ENCODE peak calls at places on chromosomes 6 and 20, in five cellular contexts. C is T-helper 2 cell, V is EH, F is astrocyte, B is AG08396. S is an unnamed sample.

GRCh38 chr6:7296602-7297001 is 16.4 kb downstream of the SSR1 start:
- DNase-seq in C (no peak), V (no peak), F (no peak), B (no peak), S (no peak)

GRCh38 chr6:21886601-21887091 is 293.1 kb downstream of the SOX4 start:
- DNase-seq in C (no peak), V (peak), F (peak), B (no peak), S (no peak)

GRCh38 chr6:3366596-3367413 is 90.0 kb downstream of the SLC22A23 start:
- DNase-seq in C (no peak), V (no peak), F (no peak), B (no peak), S (no peak)

GRCh38 chr6:38498085-38498484 is 141.6 kb downstream of the BTBD9 start:
- DNase-seq in C (no peak), V (peak), F (no peak), B (no peak), S (no peak)

GRCh38 chr6:33426590-33427563 is 7.0 kb downstream of the SYNGAP1 start:
- DNase-seq in C (no peak), V (no peak), F (no peak), B (peak), S (no peak)

GRCh38 chr6:16543491-16543890 is 217.8 kb downstream of the ATXN1 start:
- DNase-seq in C (no peak), V (peak), F (no peak), B (no peak), S (no peak)

GRCh38 chr20:8464368-8464767 is 332.3 kb downstream of the PLCB1 start:
- DNase-seq in C (no peak), V (peak), F (peak), B (no peak), S (no peak)

GRCh38 chr6:125952764-125953501 is 3.6 kb upstream of the HINT3 start:
- DNase-seq in C (no peak), V (peak), F (no peak), B (peak), S (no peak)

GRCh38 chr6:111427341-111428116 is 55.5 kb downstream of the REV3L start:
- DNase-seq in C (no peak), V (peak), F (peak), B (peak), S (no peak)

GRCh38 chr6:133774356-133774755 is 114.6 kb upstream of the TCF21 start:
- DNase-seq in C (no peak), V (peak), F (peak), B (peak), S (no peak)

GRCh38 chr20:15278041-15278440 is 940.6 kb upstream of the FLRT3 start:
- DNase-seq in C (no peak), V (no peak), F (no peak), B (no peak), S (no peak)

GRCh38 chr6:168181776-168182765 is 103.1 kb upstream of the FRMD1 start:
- DNase-seq in C (no peak), V (no peak), F (no peak), B (no peak), S (no peak)

GRCh38 chr6:70162972-70163371 is 139.9 kb downstream of the COL9A1 start:
- DNase-seq in C (no peak), V (no peak), F (no peak), B (no peak), S (no peak)

GRCh38 chr6:138421608-138422007 is 17.6 kb downstream of the HEBP2 start:
- DNase-seq in C (no peak), V (no peak), F (no peak), B (no peak), S (no peak)

GRCh38 chr6:123550052-123550617 is 86.6 kb downstream of the TRDN start:
- DNase-seq in C (no peak), V (no peak), F (no peak), B (no peak), S (no peak)

GRCh38 chr6:134674562-134674961 is 275.3 kb downstream of the ALDH8A1 start:
- DNase-seq in C (no peak), V (no peak), F (no peak), B (no peak), S (no peak)

GRCh38 chr6:15864033-15864707 is 201.3 kb upstream of the DTNBP1 start:
- DNase-seq in C (no peak), V (no peak), F (no peak), B (no peak), S (no peak)

GRCh38 chr20:776165-776564 is 7.9 kb upstream of the SLC52A3 start:
- DNase-seq in C (no peak), V (no peak), F (no peak), B (no peak), S (no peak)

GRCh38 chr6:168968228-168968627 is 285.4 kb downstream of the THBS2 start:
- DNase-seq in C (no peak), V (peak), F (peak), B (peak), S (no peak)

GRCh38 chr20:51926670-51927305 is 124.5 kb upstream of the SALL4 start:
- DNase-seq in C (no peak), V (no peak), F (peak), B (no peak), S (no peak)

GRCh38 chr6:157885211-157885788 is 62.3 kb downstream of the SNX9 start:
- DNase-seq in C (no peak), V (no peak), F (no peak), B (no peak), S (peak)

GRCh38 chr20:62977613-62978558 is 25.4 kb downstream of the SLC17A9 start:
- DNase-seq in C (peak), V (no peak), F (no peak), B (no peak), S (peak)

GRCh38 chr6:52243282-52243893 is 912 bp downstream of the IL17F start:
- DNase-seq in C (no peak), V (no peak), F (no peak), B (no peak), S (no peak)

GRCh38 chr6:1325471-1326309 is 13.8 kb downstream of the FOXQ1 start:
- DNase-seq in C (no peak), V (peak), F (peak), B (peak), S (no peak)

GRCh38 chr6:38476141-38476540 is 163.6 kb downstream of the BTBD9 start:
- DNase-seq in C (no peak), V (no peak), F (no peak), B (no peak), S (no peak)

GRCh38 chr6:74851598-74851997 is 354.3 kb downstream of the COL12A1 start:
- DNase-seq in C (no peak), V (peak), F (peak), B (peak), S (no peak)

GRCh38 chr6:6614096-6614964 is 25.8 kb downstream of the LY86 start:
- DNase-seq in C (no peak), V (no peak), F (no peak), B (no peak), S (no peak)

GRCh38 chr6:53593001-53593488 is 48.1 kb upstream of the GCLC start:
- DNase-seq in C (no peak), V (peak), F (peak), B (peak), S (no peak)

GRCh38 chr6:23306251-23306950 is 737.0 kb downstream of the HDGFL1 start:
- DNase-seq in C (no peak), V (no peak), F (no peak), B (no peak), S (no peak)

GRCh38 chr6:145688493-145688905 is 46.8 kb downstream of the EPM2A start:
- DNase-seq in C (no peak), V (peak), F (peak), B (no peak), S (no peak)

GRCh38 chr6:48835421-48835958 is 627.6 kb downstream of the MMUT start:
- DNase-seq in C (no peak), V (peak), F (no peak), B (no peak), S (no peak)

GRCh38 chr20:42173440-42173839 is 555.3 kb upstream of the CHD6 start:
- DNase-seq in C (no peak), V (no peak), F (no peak), B (no peak), S (no peak)

GRCh38 chr6:130365166-130366010 is 429 bp upstream of the TMEM200A start:
- DNase-seq in C (peak), V (peak), F (peak), B (peak), S (peak)

GRCh38 chr6:170124836-170125235 is 166.0 kb downstream of the DLL1 start:
- DNase-seq in C (no peak), V (no peak), F (no peak), B (no peak), S (no peak)

GRCh38 chr20:53387983-53388675 is 205.5 kb downstream of the ZNF217 start:
- DNase-seq in C (no peak), V (no peak), F (no peak), B (no peak), S (no peak)

S was measured in stimulated activated naive B cell treated with anti-CD40 and anti-IgM and Interleukin-4, amounts not matched to agents 10 μg/mL and 1 μg/mL and 100 μg/mL, for 72 hours.